ENCODE peak calls at places on chromosomes 2 and 18, in nine cellular contexts. E is AG04450; K is adipocyte; R is psoas muscle; J is AG10803; F is H7; M is CD8-positive, alpha-beta T cell; B is body of pancreas; O is CD4-positive, CD25-positive, alpha-beta regulatory T cell. U is an unnamed sample.

GRCh38 chr2:17375262-17375661 is 143.0 kb downstream of the RAD51AP2 start:
- DNase-seq in E (no peak), K (no peak), R (no peak), J (no peak), F (no peak), M (no peak), B (no peak), O (no peak), U (no peak)

GRCh38 chr2:74983606-74984005 is 25.2 kb downstream of the POLE4 start:
- DNase-seq in E (no peak), K (no peak), R (no peak), J (no peak), F (no peak), M (no peak), B (no peak), O (no peak), U (no peak)

GRCh38 chr2:140814141-140814540 is 1316.7 kb downstream of the LRP1B start:
- DNase-seq in E (no peak), K (no peak), R (no peak), J (no peak), F (no peak), M (no peak), B (no peak), O (no peak), U (no peak)

GRCh38 chr2:231187736-231188505 is 10.5 kb upstream of the ARMC9 start:
- DNase-seq in E (no peak), K (peak; percentile 24), R (no peak), J (peak; percentile 93), F (no peak), M (no peak), B (peak; percentile 64), O (no peak), U (no peak)

GRCh38 chr2:68043719-68044498 is 18.9 kb downstream of the C1D start:
- DNase-seq in E (peak; percentile 11), K (peak; percentile 26), R (no peak), J (peak; percentile 82), F (no peak), M (no peak), B (no peak), O (no peak), U (no peak)

GRCh38 chr2:146415291-146415690 is 1429.5 kb upstream of the ACVR2A start:
- DNase-seq in E (no peak), K (no peak), R (no peak), J (no peak), F (peak; percentile 16), M (no peak), B (no peak), O (no peak), U (peak; percentile 8)

GRCh38 chr2:164617466-164617865 is 3.8 kb downstream of the GRB14 start:
- DNase-seq in E (no peak), K (no peak), R (no peak), J (peak; percentile 35), F (no peak), M (no peak), B (no peak), O (no peak), U (no peak)

GRCh38 chr2:5121677-5122076 is 570.5 kb upstream of the SOX11 start:
- DNase-seq in E (no peak), K (no peak), R (no peak), J (no peak), F (peak; percentile 57), M (no peak), B (no peak), O (no peak), U (no peak)

GRCh38 chr18:34837769-34838194 is 127.7 kb downstream of the DTNA start:
- DNase-seq in E (no peak), K (peak; percentile 89), R (peak; percentile 54), J (peak; percentile 31), F (no peak), M (no peak), B (no peak), O (no peak), U (no peak)

GRCh38 chr2:191202209-191202721 is 42.9 kb upstream of the MYO1B start:
- DNase-seq in E (peak; percentile 54), K (peak; percentile 81), R (no peak), J (peak; percentile 89), F (no peak), M (no peak), B (no peak), O (no peak), U (no peak)

GRCh38 chr2:46284812-46285211 is 12.4 kb upstream of the EPAS1 start:
- DNase-seq in E (no peak), K (no peak), R (no peak), J (no peak), F (no peak), M (no peak), B (no peak), O (no peak), U (no peak)

GRCh38 chr2:215401896-215402379 is 33.9 kb downstream of the FN1 start:
- DNase-seq in E (peak; percentile 90), K (peak; percentile 49), R (no peak), J (peak; percentile 96), F (no peak), M (no peak), B (no peak), O (no peak), U (no peak)

GRCh38 chr2:28004086-28004485 is 113.6 kb downstream of the BABAM2 start:
- DNase-seq in E (peak; percentile 72), K (peak; percentile 67), R (no peak), J (peak; percentile 77), F (no peak), M (peak; percentile 14), B (no peak), O (peak; percentile 71), U (no peak)

GRCh38 chr18:48941672-48942071 is 9.1 kb downstream of the SMAD7 start:
- DNase-seq in E (no peak), K (no peak), R (no peak), J (no peak), F (no peak), M (no peak), B (peak; percentile 41), O (no peak), U (no peak)

GRCh38 chr18:48942086-48942485 is 8.7 kb downstream of the SMAD7 start:
- DNase-seq in E (no peak), K (no peak), R (no peak), J (no peak), F (no peak), M (no peak), B (no peak), O (no peak), U (no peak)

GRCh38 chr18:48943736-48944527 is 6.8 kb downstream of the SMAD7 start:
- DNase-seq in E (no peak), K (no peak), R (no peak), J (no peak), F (peak; percentile 33), M (no peak), B (no peak), O (peak; percentile 75), U (peak; percentile 54)

GRCh38 chr18:48943333-48943732 is 7.4 kb downstream of the SMAD7 start:
- DNase-seq in E (no peak), K (no peak), R (no peak), J (no peak), F (peak; percentile 8), M (no peak), B (no peak), O (no peak), U (no peak)

DNA sequence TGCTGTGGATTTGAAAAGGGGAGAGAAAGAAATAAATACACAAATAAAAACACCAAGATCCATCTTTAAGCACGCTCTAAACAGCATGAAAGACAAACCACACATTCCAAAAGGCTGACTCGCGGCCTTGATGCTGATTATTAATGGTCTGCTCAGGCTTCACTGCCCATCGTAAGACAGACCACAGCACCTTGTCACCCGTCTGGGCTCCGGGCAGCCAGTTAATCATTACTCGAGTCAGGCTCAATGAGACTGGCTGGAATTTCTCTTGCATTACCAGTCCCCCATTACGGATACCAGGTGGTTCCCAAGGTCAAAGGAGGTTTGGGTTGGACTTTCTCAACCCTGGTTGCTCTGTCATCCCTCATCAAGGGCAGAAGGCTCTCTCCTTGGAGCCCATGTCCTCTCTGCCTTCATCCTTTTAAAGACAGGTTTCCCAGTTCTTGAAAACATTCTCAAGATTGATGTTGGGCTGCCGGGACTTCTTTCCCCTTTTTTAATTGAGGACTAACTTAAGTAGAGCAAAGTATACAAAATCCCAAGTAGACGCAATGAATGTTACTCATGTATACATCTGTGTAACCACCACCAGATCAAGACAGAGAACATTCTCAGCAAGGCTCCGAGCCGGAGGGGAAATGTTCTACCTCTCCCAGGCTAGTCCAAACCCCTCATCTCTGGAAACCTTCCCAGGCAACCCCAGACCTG is 8.1 kb downstream of the SMAD7 start:
- DNase-seq in E (no peak), K (peak; percentile 90), R (no peak), J (peak; percentile 98), F (peak; percentile 28), M (no peak), B (peak; percentile 83), O (no peak), U (no peak)
- H3K4me3 ChIP-seq in E (peak overlapping the region; percentile 21), K (peak overlapping the region; percentile 12), R (peak overlapping the region; percentile 79), J (peak overlapping the region; percentile 1), F (no peak overlapping the region), M (no peak overlapping the region), B (no peak overlapping the region), O (peak overlapping the region; percentile 18), U (no peak overlapping the region)

DNA sequence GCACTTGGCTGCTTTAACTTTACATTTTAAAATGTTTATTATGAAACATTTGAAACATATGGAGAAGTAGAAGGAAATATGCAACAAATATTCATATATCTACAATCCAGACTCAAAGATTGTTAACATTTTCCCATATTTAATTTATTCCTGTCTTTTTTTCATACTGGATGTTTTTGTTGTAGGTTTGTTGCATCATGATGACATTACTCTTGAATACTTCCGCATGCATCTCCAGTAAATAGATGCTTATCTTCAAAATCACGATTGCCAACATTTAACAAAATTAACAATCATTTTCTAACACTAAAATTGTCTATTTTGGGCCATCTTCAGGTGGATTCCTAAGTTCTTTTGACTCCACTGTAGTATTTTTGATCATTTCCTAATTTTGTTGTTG is 21.1 kb upstream of the IL18RAP start:
- DNase-seq in E (no peak), K (no peak), R (no peak), J (no peak), F (no peak), M (no peak), B (no peak), O (no peak), U (no peak)
- H3K4me3 ChIP-seq in E (no peak overlapping the region), K (no peak overlapping the region), R (no peak overlapping the region), J (no peak overlapping the region), F (no peak overlapping the region), M (no peak overlapping the region), B (no peak overlapping the region), O (no peak overlapping the region), U (no peak overlapping the region)

DNA sequence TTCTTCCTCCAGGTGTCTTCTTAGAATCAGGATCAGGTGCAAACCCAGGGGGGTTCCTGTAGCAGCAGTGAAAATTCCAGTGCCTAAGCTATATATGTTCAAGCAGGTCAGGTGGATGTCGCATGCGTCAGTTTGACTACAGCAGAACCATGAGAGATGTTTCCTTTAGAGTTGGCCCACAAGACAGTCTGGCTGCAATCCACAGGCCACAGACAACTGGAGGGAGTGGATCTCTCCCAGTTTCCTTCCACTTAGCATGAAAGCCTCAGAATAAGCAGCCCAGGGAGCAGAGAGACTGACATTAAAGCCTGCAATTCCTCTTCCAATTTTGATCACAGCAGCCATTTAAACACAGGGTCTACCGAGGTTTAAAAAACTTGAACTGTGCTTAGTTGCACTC is 1.1 kb upstream of the KCNE4 start:
- DNase-seq in E (no peak), K (no peak), R (no peak), J (peak; percentile 80), F (no peak), M (no peak), B (no peak), O (no peak), U (no peak)
- H3K4me3 ChIP-seq in E (no peak overlapping the region), K (peak overlapping the region; percentile 88), R (no peak overlapping the region), J (peak overlapping the region; percentile 70), F (no peak overlapping the region), M (no peak overlapping the region), B (no peak overlapping the region), O (no peak overlapping the region), U (no peak overlapping the region)

GRCh38 chr2:177393381-177393780 is 808 bp downstream of the AGPS start:
- DNase-seq in E (no peak), K (peak; percentile 21), R (no peak), J (no peak), F (peak; percentile 10), M (peak; percentile 9), B (no peak), O (peak; percentile 60), U (peak; percentile 29)
- H3K4me3 ChIP-seq in E (peak overlapping the region; percentile 78), K (peak overlapping the region; percentile 91), R (peak overlapping the region; percentile 93), J (peak overlapping the region; percentile 78), F (peak overlapping the region; percentile 93), M (peak overlapping the region; percentile 86), B (peak overlapping the region; percentile 85), O (peak overlapping the region; percentile 93), U (peak overlapping the region; percentile 89)